ENCODE peak calls at places on chromosomes 1 and 21, in five cellular contexts. V is RWPE1; Y is islet precursor cell; U is stimulated activated CD8-positive, alpha-beta memory T cell treated with anti-CD3 and anti-CD28 coated beads, Interleukin-4, amount 100 ng/mL, for 1 hour; N is neural progenitor cell. B is an unnamed sample.

GRCh38 chr1:232553050-232553754 is 76.7 kb downstream of the SIPA1L2 start:
- DNase-seq in V (no peak), U (no peak), Y (no peak), N (no peak), B (no peak)

GRCh38 chr1:40383095-40383487 is 9.6 kb downstream of the SMAP2 start:
- DNase-seq in Y (peak; percentile 59), V (no peak), U (no peak), N (peak; percentile 67), B (no peak)

GRCh38 chr1:187244623-187245022 is 415.9 kb downstream of the PLA2G4A start:
- DNase-seq in V (no peak), U (no peak), Y (no peak), N (no peak), B (no peak)

GRCh38 chr1:226711976-226712778 is 26.9 kb downstream of the ITPKB start:
- DNase-seq in Y (no peak), N (no peak), U (no peak), V (no peak), B (no peak)

GRCh38 chr1:230700132-230700531 is 13.8 kb downstream of the AGT start:
- DNase-seq in V (no peak), Y (no peak), N (no peak), U (no peak), B (no peak)

GRCh38 chr1:225762002-225762441 is 15.6 kb upstream of the SRP9 start:
- DNase-seq in Y (peak; percentile 94), U (no peak), N (no peak), V (no peak), B (no peak)

GRCh38 chr1:172117800-172118199 is 276.5 kb downstream of the DNM3 start:
- DNase-seq in U (no peak), V (no peak), Y (no peak), N (no peak), B (no peak)

GRCh38 chr1:102715150-102715549 is 393.2 kb downstream of the COL11A1 start:
- DNase-seq in V (no peak), U (no peak), N (no peak), Y (no peak), B (no peak)

GRCh38 chr21:15856813-15857212 is 127.0 kb downstream of the USP25 start:
- DNase-seq in U (no peak), Y (no peak), V (no peak), N (no peak), B (no peak)